ENCODE peak calls at places on chromosomes 1 and 21, in nine cellular contexts. T is amniotic stem cell; P is aorta; N is cardiac septum; L is stimulated activated CD4-positive, alpha-beta T cell treated with anti-CD3 and anti-CD28 coated beads, Interleukin-4, amount 100 ng/mL, for 48 hours; B is EL; D is hepatocyte; Y is IMR-90; X is NAMALWA. Q is an unnamed sample.

GRCh38 chr1:150555198-150555970 is 6.2 kb downstream of the ADAMTSL4 start:
- DNase-seq in T (no peak), P (peak; percentile 32), N (no peak), L (no peak), B (no peak), D (no peak), Y (no peak), X (no peak), Q (no peak)

GRCh38 chr1:6059866-6060265 is 14.2 kb downstream of the KCNAB2 start:
- DNase-seq in T (no peak), P (no peak), N (no peak), L (no peak), B (peak; percentile 50), D (no peak), Y (no peak), X (no peak), Q (no peak)

GRCh38 chr1:69404486-69404885 is 163.2 kb upstream of the LRRC7 start:
- DNase-seq in T (no peak), P (no peak), N (no peak), L (no peak), B (no peak), D (no peak), Y (no peak), X (no peak), Q (no peak)

GRCh38 chr1:58805716-58806571 is 22.1 kb upstream of the JUN start:
- DNase-seq in T (no peak), P (no peak), N (no peak), L (no peak), B (no peak), D (peak; percentile 31), Y (no peak), X (no peak), Q (peak; percentile 84)

GRCh38 chr1:167666416-167666815 is 36.4 kb downstream of the RCSD1 start:
- DNase-seq in T (peak; percentile 28), P (no peak), N (peak; percentile 74), L (no peak), B (peak; percentile 92), D (no peak), Y (peak; percentile 45), X (no peak), Q (no peak)

GRCh38 chr21:20617130-20617529 is 381.1 kb upstream of the NCAM2 start:
- DNase-seq in T (no peak), P (no peak), N (no peak), L (no peak), B (no peak), D (peak; percentile 8), Y (no peak), X (no peak), Q (no peak)

GRCh38 chr1:184562801-184563200 is 176.0 kb downstream of the C1orf21 start:
- DNase-seq in T (no peak), P (no peak), N (no peak), L (no peak), B (no peak), D (no peak), Y (no peak), X (no peak), Q (no peak)

GRCh38 chr21:33189237-33189636 is 40.5 kb upstream of the IFNAR2 start:
- DNase-seq in T (no peak), P (no peak), N (no peak), L (no peak), B (no peak), D (no peak), Y (no peak), X (no peak), Q (no peak)

GRCh38 chr1:42336978-42337377 is 1.9 kb upstream of the FOXJ3 start:
- DNase-seq in T (no peak), P (no peak), N (no peak), L (no peak), B (no peak), D (no peak), Y (no peak), X (no peak), Q (no peak)

GRCh38 chr1:8089535-8090228 is 63.6 kb upstream of the ERRFI1 start:
- DNase-seq in T (no peak), P (no peak), N (no peak), L (no peak), B (peak; percentile 57), D (peak; percentile 9), Y (peak; percentile 66), X (no peak), Q (no peak)

GRCh38 chr1:209504571-209504970 is 78.9 kb upstream of the CAMK1G start:
- DNase-seq in T (no peak), P (no peak), N (no peak), L (no peak), B (peak; percentile 25), D (no peak), Y (no peak), X (no peak), Q (no peak)

GRCh38 chr1:58290685-58291372 is 255.7 kb downstream of the OMA1 start:
- DNase-seq in T (no peak), P (no peak), N (no peak), L (no peak), B (peak; percentile 10), D (peak; percentile 72), Y (peak; percentile 16), X (peak; percentile 22), Q (peak; percentile 3)

GRCh38 chr1:115463347-115463746 is 125.3 kb upstream of the NGF start:
- DNase-seq in T (no peak), P (no peak), N (no peak), L (no peak), B (no peak), D (peak; percentile 55), Y (no peak), X (no peak), Q (no peak)

GRCh38 chr21:36247316-36247715 is 72.7 kb upstream of the MORC3 start:
- DNase-seq in T (peak; percentile 34), P (no peak), N (no peak), L (no peak), B (peak; percentile 16), D (no peak), Y (peak; percentile 78), X (no peak), Q (no peak)

GRCh38 chr1:220684890-220685289 is 5.3 kb upstream of the C1orf115 start:
- DNase-seq in T (no peak), P (no peak), N (no peak), L (no peak), B (no peak), D (no peak), Y (no peak), X (no peak), Q (no peak)

GRCh38 chr1:228140724-228141081 is 624 bp downstream of the GUK1 start:
- DNase-seq in T (no peak), P (no peak), N (no peak), L (no peak), B (no peak), D (no peak), Y (no peak), X (peak; percentile 34), Q (no peak)

Q was measured in GM12865.